ENCODE peak calls at places on chromosomes 5 and 9, in seven cellular contexts. T is AG10803; G is DMS153; L is T follicular helper cell; E is GM13976; N is stimulated activated CD4-positive, alpha-beta T cell treated with anti-CD3 and anti-CD28 coated beads, TNF-alpha, amount 100 ng/mL, for 24 hours; U is stimulated activated CD8-positive, alpha-beta memory T cell treated with anti-CD3 and anti-CD28 coated beads, Interleukin-15, amount 100 ng/mL, for 4 hours. Q is an unnamed sample.

GRCh38 chr5:177453852-177454396 is 7.3 kb downstream of the PRR7 start:
- DNase-seq in N (no peak), E (no peak), U (no peak), L (no peak), T (no peak), G (no peak), Q (no peak)

GRCh38 chr5:154972476-154973080 is 31.7 kb downstream of the MRPL22 start:
- DNase-seq in E (no peak), L (no peak), N (no peak), T (peak; percentile 40), G (peak; percentile 2), U (no peak), Q (peak; percentile 4)

GRCh38 chr9:37036237-37037136 is 2.4 kb upstream of the PAX5 start:
- DNase-seq in E (peak; percentile 71), L (peak; percentile 20), N (no peak), U (no peak), T (peak; percentile 13), G (peak; percentile 52), Q (peak; percentile 48)

GRCh38 chr9:114238919-114239879 is 83.7 kb upstream of the ORM1 start:
- DNase-seq in L (no peak), T (peak; percentile 86), U (no peak), E (no peak), N (no peak), G (peak; percentile 1), Q (no peak)

GRCh38 chr5:158410976-158411375 is 552.0 kb upstream of the CLINT1 start:
- DNase-seq in T (peak; percentile 86), E (no peak), U (no peak), L (no peak), G (no peak), N (no peak), Q (no peak)

GRCh38 chr5:30385754-30386153 is 807.7 kb upstream of the CDH6 start:
- DNase-seq in G (no peak), U (no peak), N (no peak), E (no peak), T (no peak), L (no peak), Q (no peak)

GRCh38 chr5:170749911-170750431 is 33.6 kb upstream of the GABRP start:
- DNase-seq in U (no peak), L (no peak), E (no peak), G (no peak), T (no peak), N (no peak), Q (no peak)

GRCh38 chr9:86549434-86549833 is 195.2 kb upstream of the TUT7 start:
- DNase-seq in G (no peak), U (no peak), T (peak; percentile 99), N (no peak), L (no peak), E (no peak), Q (no peak)

GRCh38 chr5:138901716-138902115 is 26.6 kb upstream of the LRRTM2 start:
- DNase-seq in G (no peak), N (no peak), L (no peak), T (no peak), E (no peak), U (no peak), Q (no peak)

GRCh38 chr9:138009456-138010273 is 132.1 kb downstream of the CACNA1B start:
- DNase-seq in T (no peak), L (no peak), G (no peak), E (no peak), U (no peak), N (no peak), Q (no peak)

GRCh38 chr5:1387876-1388275 is 43.0 kb upstream of the CLPTM1L start:
- DNase-seq in U (no peak), G (no peak), T (no peak), N (no peak), L (no peak), E (no peak), Q (no peak)

GRCh38 chr5:15752886-15753285 is 252.9 kb downstream of the FBXL7 start:
- DNase-seq in L (no peak), G (no peak), T (peak; percentile 52), N (no peak), E (no peak), U (no peak), Q (no peak)

GRCh38 chr9:135130266-135130976 is 43.0 kb downstream of the OLFM1 start:
- DNase-seq in N (no peak), U (no peak), E (no peak), L (no peak), T (no peak), G (peak; percentile 64), Q (no peak)

GRCh38 chr9:125262217-125262991 is 778 bp downstream of the GAPVD1 start:
- DNase-seq in G (no peak), L (no peak), U (no peak), T (no peak), E (peak; percentile 33), N (no peak), Q (peak; percentile 13)

GRCh38 chr5:76849767-76850291 is at the start of gene S100Z:
- DNase-seq in U (no peak), N (peak; percentile 16), L (peak; percentile 5), E (no peak), T (no peak), G (no peak), Q (peak; percentile 1)

GRCh38 chr9:37187713-37188439 is 67.5 kb downstream of the ZCCHC7 start:
- DNase-seq in N (no peak), L (no peak), U (no peak), G (no peak), T (no peak), E (peak; percentile 52), Q (no peak)

GRCh38 chr5:174383196-174384178 is 338.0 kb downstream of the NSG2 start:
- DNase-seq in L (no peak), T (peak; percentile 1), E (no peak), G (no peak), N (no peak), U (no peak), Q (no peak)

GRCh38 chr9:99905833-99906402 is 536 bp upstream of the STX17 start:
- DNase-seq in T (no peak), N (no peak), L (no peak), U (no peak), E (no peak), G (no peak), Q (no peak)

GRCh38 chr9:126499911-126500599 is 113.7 kb upstream of the LMX1B start:
- DNase-seq in U (no peak), N (no peak), L (no peak), G (no peak), T (no peak), E (no peak), Q (no peak)

GRCh38 chr9:115657695-115658094 is 495.9 kb upstream of the PAPPA start:
- DNase-seq in G (no peak), N (no peak), E (no peak), L (no peak), T (no peak), U (no peak), Q (no peak)

GRCh38 chr9:131657031-131657377 is 82.9 kb downstream of the RAPGEF1 start:
- DNase-seq in N (no peak), G (no peak), U (no peak), T (no peak), L (no peak), E (no peak), Q (peak; percentile 56)